ENCODE peak calls at places on chromosomes 7 and 10, in nine cellular contexts. One of them, this sample, is unnamed.

GRCh38 chr10:131249957-131250347 is 61.6 kb downstream of the TCERG1L start:
- DNase-seq in brain microvascular endothelial cell: no peak
- DNase-seq in dorsolateral prefrontal cortex: no peak
- DNase-seq in OCI-LY7: no peak
- DNase-seq in RWPE1: no peak
- DNase-seq in GM23338: no peak
- DNase-seq in stomach: no peak
- DNase-seq in suprapubic skin: peak; percentile 15
- DNase-seq in fibroblast of lung: no peak
- DNase-seq in this sample: no peak

GRCh38 chr10:93436577-93436976 is 45.6 kb downstream of the MYOF start:
- DNase-seq in brain microvascular endothelial cell: peak; percentile 94
- DNase-seq in dorsolateral prefrontal cortex: no peak
- DNase-seq in OCI-LY7: no peak
- DNase-seq in RWPE1: no peak
- DNase-seq in GM23338: peak; percentile 20
- DNase-seq in stomach: no peak
- DNase-seq in suprapubic skin: no peak
- DNase-seq in fibroblast of lung: peak; percentile 99
- DNase-seq in this sample: peak; percentile 82

GRCh38 chr10:125087191-125087896 is 73.0 kb downstream of the CTBP2 start:
- DNase-seq in brain microvascular endothelial cell: no peak
- DNase-seq in dorsolateral prefrontal cortex: peak; percentile 38
- DNase-seq in OCI-LY7: no peak
- DNase-seq in RWPE1: peak; percentile 76
- DNase-seq in GM23338: no peak
- DNase-seq in stomach: peak; percentile 25
- DNase-seq in suprapubic skin: peak; percentile 49
- DNase-seq in fibroblast of lung: no peak
- DNase-seq in this sample: no peak

GRCh38 chr10:62709200-62709599 is 95.3 kb upstream of the ADO start:
- DNase-seq in brain microvascular endothelial cell: no peak
- DNase-seq in dorsolateral prefrontal cortex: no peak
- DNase-seq in OCI-LY7: no peak
- DNase-seq in RWPE1: no peak
- DNase-seq in GM23338: no peak
- DNase-seq in stomach: no peak
- DNase-seq in suprapubic skin: no peak
- DNase-seq in fibroblast of lung: no peak
- DNase-seq in this sample: no peak

GRCh38 chr7:141042222-141043193 is 27.8 kb upstream of the MRPS33 start:
- DNase-seq in brain microvascular endothelial cell: no peak
- DNase-seq in dorsolateral prefrontal cortex: no peak
- DNase-seq in OCI-LY7: no peak
- DNase-seq in RWPE1: no peak
- DNase-seq in GM23338: no peak
- DNase-seq in stomach: no peak
- DNase-seq in suprapubic skin: no peak
- DNase-seq in fibroblast of lung: no peak
- DNase-seq in this sample: no peak

GRCh38 chr10:132637477-132638129 is 100.0 kb downstream of the INPP5A start:
- DNase-seq in brain microvascular endothelial cell: peak; percentile 47
- DNase-seq in dorsolateral prefrontal cortex: peak; percentile 54
- DNase-seq in OCI-LY7: peak; percentile 69
- DNase-seq in RWPE1: peak; percentile 86
- DNase-seq in GM23338: peak; percentile 80
- DNase-seq in stomach: no peak
- DNase-seq in suprapubic skin: no peak
- DNase-seq in fibroblast of lung: peak; percentile 56
- DNase-seq in this sample: peak; percentile 70

GRCh38 chr7:110943686-110944350 is 147.1 kb upstream of the LRRN3 start:
- DNase-seq in brain microvascular endothelial cell: no peak
- DNase-seq in dorsolateral prefrontal cortex: no peak
- DNase-seq in OCI-LY7: no peak
- DNase-seq in RWPE1: no peak
- DNase-seq in GM23338: no peak
- DNase-seq in stomach: no peak
- DNase-seq in suprapubic skin: no peak
- DNase-seq in fibroblast of lung: peak; percentile 32
- DNase-seq in this sample: peak; percentile 24

GRCh38 chr7:84589012-84589411 is 394.4 kb upstream of the SEMA3A start:
- DNase-seq in brain microvascular endothelial cell: no peak
- DNase-seq in dorsolateral prefrontal cortex: no peak
- DNase-seq in OCI-LY7: no peak
- DNase-seq in RWPE1: peak; percentile 17
- DNase-seq in GM23338: no peak
- DNase-seq in stomach: no peak
- DNase-seq in suprapubic skin: no peak
- DNase-seq in fibroblast of lung: no peak
- DNase-seq in this sample: no peak

GRCh38 chr7:101302641-101303101 is 18.9 kb downstream of the IFT22 start:
- DNase-seq in brain microvascular endothelial cell: no peak
- DNase-seq in dorsolateral prefrontal cortex: no peak
- DNase-seq in OCI-LY7: no peak
- DNase-seq in RWPE1: no peak
- DNase-seq in GM23338: peak; percentile 94
- DNase-seq in stomach: no peak
- DNase-seq in suprapubic skin: no peak
- DNase-seq in fibroblast of lung: no peak
- DNase-seq in this sample: no peak

GRCh38 chr7:101300465-101301376 is 20.9 kb downstream of the IFT22 start:
- DNase-seq in brain microvascular endothelial cell: no peak
- DNase-seq in dorsolateral prefrontal cortex: no peak
- DNase-seq in OCI-LY7: no peak
- DNase-seq in RWPE1: no peak
- DNase-seq in GM23338: no peak
- DNase-seq in stomach: no peak
- DNase-seq in suprapubic skin: no peak
- DNase-seq in fibroblast of lung: no peak
- DNase-seq in this sample: no peak

GRCh38 chr7:101294832-101295121 is 26.8 kb downstream of the IFT22 start:
- DNase-seq in brain microvascular endothelial cell: no peak
- DNase-seq in dorsolateral prefrontal cortex: no peak
- DNase-seq in OCI-LY7: no peak
- DNase-seq in RWPE1: no peak
- DNase-seq in GM23338: no peak
- DNase-seq in stomach: no peak
- DNase-seq in suprapubic skin: no peak
- DNase-seq in fibroblast of lung: no peak
- DNase-seq in this sample: no peak

GRCh38 chr7:101303102-101303701 is 18.4 kb downstream of the IFT22 start:
- DNase-seq in brain microvascular endothelial cell: no peak
- DNase-seq in dorsolateral prefrontal cortex: no peak
- DNase-seq in OCI-LY7: no peak
- DNase-seq in RWPE1: no peak
- DNase-seq in GM23338: peak; percentile 66
- DNase-seq in stomach: no peak
- DNase-seq in suprapubic skin: no peak
- DNase-seq in fibroblast of lung: peak; percentile 6
- DNase-seq in this sample: no peak

DNA sequence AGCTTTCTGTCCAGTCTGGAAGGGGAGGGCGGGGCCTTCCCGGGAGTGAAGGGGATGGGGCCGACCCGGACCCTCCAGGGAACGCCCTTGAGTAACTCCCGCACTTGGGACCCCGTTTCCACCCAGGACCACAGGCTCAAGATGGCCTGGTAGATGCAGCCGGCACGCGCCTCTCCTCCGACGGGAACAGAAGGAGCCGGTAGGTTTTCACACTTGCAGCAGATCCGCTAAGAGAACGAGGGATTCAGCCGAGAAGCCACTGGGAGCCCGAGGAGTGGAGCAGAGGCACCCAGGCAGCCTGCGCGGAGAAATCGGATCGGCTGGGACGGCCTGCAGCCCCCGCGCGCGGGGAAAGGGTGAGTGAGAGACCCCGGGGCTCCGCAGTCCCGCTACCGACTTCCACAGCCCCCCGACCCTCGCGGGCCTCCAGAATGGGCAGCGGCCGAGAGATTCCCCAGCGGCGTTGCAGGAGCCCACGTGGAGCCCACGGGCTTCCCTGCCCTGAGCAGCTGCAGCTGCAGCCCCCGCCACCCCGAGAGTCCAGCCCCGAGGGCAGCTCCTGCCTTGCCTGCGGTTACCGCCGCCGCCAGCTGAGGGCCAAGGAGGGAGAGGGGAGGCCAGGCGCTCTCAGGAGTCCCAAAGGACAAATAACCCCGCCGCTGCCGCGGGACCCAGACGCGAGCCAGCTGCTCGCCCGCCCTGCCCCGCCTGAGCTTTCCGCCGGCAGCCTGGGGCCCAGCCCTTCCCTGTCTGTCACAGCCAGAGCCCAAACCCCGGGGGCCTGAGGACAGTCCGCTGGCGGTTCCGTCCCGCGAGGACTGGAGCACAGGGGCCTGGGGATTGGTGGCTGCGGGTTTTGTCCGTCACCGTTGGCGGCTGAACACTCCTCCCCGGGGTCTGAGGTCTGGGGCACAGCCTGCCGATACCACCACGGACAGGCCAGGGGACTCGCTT is 21.8 kb downstream of the IFT22 start:
- DNase-seq in brain microvascular endothelial cell: no peak
- DNase-seq in dorsolateral prefrontal cortex: no peak
- DNase-seq in OCI-LY7: no peak
- DNase-seq in RWPE1: no peak
- DNase-seq in GM23338: peak; percentile 64
- DNase-seq in stomach: no peak
- DNase-seq in suprapubic skin: no peak
- DNase-seq in fibroblast of lung: no peak
- DNase-seq in this sample: no peak
- TF ChIP-seq CTCF in brain microvascular endothelial cell: no peak
- TF ChIP-seq CTCF in dorsolateral prefrontal cortex: no peak
- TF ChIP-seq CTCF in OCI-LY7: no peak
- TF ChIP-seq CTCF in RWPE1: no peak
- TF ChIP-seq CTCF in GM23338: no peak
- TF ChIP-seq CTCF in stomach: no peak
- TF ChIP-seq CTCF in suprapubic skin: no peak
- TF ChIP-seq CTCF in fibroblast of lung: no peak
- TF ChIP-seq CTCF in this sample: no peak

DNA sequence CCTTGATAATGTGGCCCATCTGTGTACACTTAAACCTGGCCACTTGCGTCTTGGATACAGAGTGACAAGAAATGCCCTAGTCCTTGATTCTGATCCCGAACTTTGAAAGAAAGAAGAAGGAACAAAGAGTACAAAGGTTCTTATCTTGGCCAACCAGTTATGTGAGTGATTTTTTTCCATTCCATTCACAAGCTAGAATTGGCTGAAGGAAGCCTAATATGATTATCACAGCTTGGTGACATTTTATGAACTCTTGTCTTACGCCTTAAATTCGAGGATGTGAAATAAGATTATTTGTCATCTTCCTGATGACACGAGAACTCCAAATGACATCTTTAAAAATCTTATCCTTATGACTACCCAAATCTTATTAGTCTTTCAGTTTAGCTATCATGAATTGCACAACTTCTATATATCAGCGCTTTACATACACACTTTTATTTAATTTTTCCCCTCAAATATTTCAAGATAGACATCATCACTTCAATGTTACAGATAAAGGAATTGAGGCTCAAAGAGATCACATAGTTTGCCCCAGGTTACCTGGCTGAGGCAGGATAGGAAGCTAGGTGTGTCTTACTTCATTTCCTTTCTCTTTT is 13.0 kb upstream of the SP4 start:
- DNase-seq in brain microvascular endothelial cell: no peak
- DNase-seq in dorsolateral prefrontal cortex: no peak
- DNase-seq in OCI-LY7: no peak
- DNase-seq in RWPE1: no peak
- DNase-seq in GM23338: no peak
- DNase-seq in stomach: no peak
- DNase-seq in suprapubic skin: no peak
- DNase-seq in fibroblast of lung: no peak
- DNase-seq in this sample: no peak
- H3K27ac ChIP-seq in brain microvascular endothelial cell: no peak overlapping the region
- H3K27ac ChIP-seq in dorsolateral prefrontal cortex: no peak overlapping the region
- H3K27ac ChIP-seq in OCI-LY7: no peak overlapping the region
- H3K27ac ChIP-seq in RWPE1: no peak overlapping the region
- H3K27ac ChIP-seq in GM23338: no peak overlapping the region
- H3K27ac ChIP-seq in stomach: no peak overlapping the region
- H3K27ac ChIP-seq in suprapubic skin: no peak overlapping the region
- H3K27ac ChIP-seq in fibroblast of lung: no peak overlapping the region
- H3K27ac ChIP-seq in this sample: no peak overlapping the region

GRCh38 chr7:142961973-142962913 is at the start of gene KEL:
- DNase-seq in brain microvascular endothelial cell: no peak
- DNase-seq in dorsolateral prefrontal cortex: no peak
- DNase-seq in OCI-LY7: no peak
- DNase-seq in RWPE1: no peak
- DNase-seq in GM23338: no peak
- DNase-seq in stomach: no peak
- DNase-seq in suprapubic skin: no peak
- DNase-seq in fibroblast of lung: no peak
- DNase-seq in this sample: no peak

GRCh38 chr7:142959202-142959601 is 3.0 kb downstream of the KEL start:
- DNase-seq in brain microvascular endothelial cell: no peak
- DNase-seq in dorsolateral prefrontal cortex: no peak
- DNase-seq in OCI-LY7: no peak
- DNase-seq in RWPE1: no peak
- DNase-seq in GM23338: no peak
- DNase-seq in stomach: no peak
- DNase-seq in suprapubic skin: no peak
- DNase-seq in fibroblast of lung: no peak
- DNase-seq in this sample: no peak

GRCh38 chr7:142961595-142961972 is 579 bp downstream of the KEL start:
- DNase-seq in brain microvascular endothelial cell: no peak
- DNase-seq in dorsolateral prefrontal cortex: no peak
- DNase-seq in OCI-LY7: no peak
- DNase-seq in RWPE1: no peak
- DNase-seq in GM23338: no peak
- DNase-seq in stomach: no peak
- DNase-seq in suprapubic skin: no peak
- DNase-seq in fibroblast of lung: no peak
- DNase-seq in this sample: no peak

GRCh38 chr7:142963993-142964392 is 1.8 kb upstream of the KEL start:
- DNase-seq in brain microvascular endothelial cell: no peak
- DNase-seq in dorsolateral prefrontal cortex: no peak
- DNase-seq in OCI-LY7: no peak
- DNase-seq in RWPE1: no peak
- DNase-seq in GM23338: no peak
- DNase-seq in stomach: no peak
- DNase-seq in suprapubic skin: no peak
- DNase-seq in fibroblast of lung: no peak
- DNase-seq in this sample: no peak

GRCh38 chr7:142960955-142961512 is 1.1 kb downstream of the KEL start:
- DNase-seq in brain microvascular endothelial cell: no peak
- DNase-seq in dorsolateral prefrontal cortex: no peak
- DNase-seq in OCI-LY7: no peak
- DNase-seq in RWPE1: no peak
- DNase-seq in GM23338: peak; percentile 20
- DNase-seq in stomach: no peak
- DNase-seq in suprapubic skin: no peak
- DNase-seq in fibroblast of lung: no peak
- DNase-seq in this sample: no peak
- TF ChIP-seq CTCF in brain microvascular endothelial cell: no peak
- TF ChIP-seq CTCF in dorsolateral prefrontal cortex: no peak
- TF ChIP-seq CTCF in OCI-LY7: peak; percentile 63
- TF ChIP-seq CTCF in RWPE1: no peak
- TF ChIP-seq CTCF in GM23338: peak; percentile 54
- TF ChIP-seq CTCF in stomach: no peak
- TF ChIP-seq CTCF in suprapubic skin: no peak
- TF ChIP-seq CTCF in fibroblast of lung: no peak
- TF ChIP-seq CTCF in this sample: no peak

GRCh38 chr10:76302936-76303656 is 871.7 kb downstream of the LRMDA start:
- DNase-seq in brain microvascular endothelial cell: no peak
- DNase-seq in dorsolateral prefrontal cortex: no peak
- DNase-seq in OCI-LY7: no peak
- DNase-seq in RWPE1: no peak
- DNase-seq in GM23338: no peak
- DNase-seq in stomach: no peak
- DNase-seq in suprapubic skin: no peak
- DNase-seq in fibroblast of lung: peak; percentile 84
- DNase-seq in this sample: no peak

GRCh38 chr10:76303682-76304316 is 872.4 kb downstream of the LRMDA start:
- DNase-seq in brain microvascular endothelial cell: peak; percentile 78
- DNase-seq in dorsolateral prefrontal cortex: peak; percentile 60
- DNase-seq in OCI-LY7: peak; percentile 22
- DNase-seq in RWPE1: peak; percentile 62
- DNase-seq in GM23338: peak; percentile 89
- DNase-seq in stomach: peak; percentile 78
- DNase-seq in suprapubic skin: no peak
- DNase-seq in fibroblast of lung: peak; percentile 82
- DNase-seq in this sample: peak; percentile 67

GRCh38 chr10:76299501-76299900 is 868.1 kb downstream of the LRMDA start:
- DNase-seq in brain microvascular endothelial cell: no peak
- DNase-seq in dorsolateral prefrontal cortex: no peak
- DNase-seq in OCI-LY7: no peak
- DNase-seq in RWPE1: no peak
- DNase-seq in GM23338: no peak
- DNase-seq in stomach: no peak
- DNase-seq in suprapubic skin: no peak
- DNase-seq in fibroblast of lung: no peak
- DNase-seq in this sample: no peak

GRCh38 chr10:76301950-76302349 is 870.5 kb downstream of the LRMDA start:
- DNase-seq in brain microvascular endothelial cell: no peak
- DNase-seq in dorsolateral prefrontal cortex: no peak
- DNase-seq in OCI-LY7: no peak
- DNase-seq in RWPE1: no peak
- DNase-seq in GM23338: no peak
- DNase-seq in stomach: no peak
- DNase-seq in suprapubic skin: no peak
- DNase-seq in fibroblast of lung: no peak
- DNase-seq in this sample: no peak

GRCh38 chr10:76302491-76302890 is 871.1 kb downstream of the LRMDA start:
- DNase-seq in brain microvascular endothelial cell: no peak
- DNase-seq in dorsolateral prefrontal cortex: no peak
- DNase-seq in OCI-LY7: no peak
- DNase-seq in RWPE1: no peak
- DNase-seq in GM23338: no peak
- DNase-seq in stomach: no peak
- DNase-seq in suprapubic skin: no peak
- DNase-seq in fibroblast of lung: peak; percentile 78
- DNase-seq in this sample: no peak
- H3K27ac ChIP-seq in brain microvascular endothelial cell: no peak overlapping the region
- H3K27ac ChIP-seq in dorsolateral prefrontal cortex: no peak overlapping the region
- H3K27ac ChIP-seq in OCI-LY7: no peak overlapping the region
- H3K27ac ChIP-seq in RWPE1: no peak overlapping the region
- H3K27ac ChIP-seq in GM23338: no peak overlapping the region
- H3K27ac ChIP-seq in stomach: no peak overlapping the region
- H3K27ac ChIP-seq in suprapubic skin: no peak overlapping the region
- H3K27ac ChIP-seq in fibroblast of lung: no peak overlapping the region
- H3K27ac ChIP-seq in this sample: no peak overlapping the region

This sample was measured in A673.